ENCODE peak calls at places on chromosomes 3 and 15, in seven cellular contexts. F is SJSA1, T is heart left ventricle, E is endothelial cell of umbilical vein, M is IMR-90, Y is uterus, A is small intestine. R is an unnamed sample.

GRCh38 chr3:169218314-169218983 is 445.1 kb downstream of the MECOM start:
- DNase-seq in F (no peak), T (no peak), E (peak; percentile 98), M (peak; percentile 71), Y (no peak), A (peak; percentile 43), R (peak; percentile 78)

GRCh38 chr15:76839173-76839572 is 66.0 kb downstream of the SCAPER start:
- DNase-seq in F (no peak), T (no peak), E (no peak), M (no peak), Y (no peak), A (no peak), R (no peak)

GRCh38 chr15:92123848-92124631 is 269.6 kb upstream of the ST8SIA2 start:
- DNase-seq in F (no peak), T (no peak), E (no peak), M (no peak), Y (no peak), A (no peak), R (no peak)

GRCh38 chr3:195070321-195070720 is 200.6 kb downstream of the XXYLT1 start:
- DNase-seq in F (no peak), T (no peak), E (no peak), M (no peak), Y (no peak), A (peak; percentile 91), R (no peak)

GRCh38 chr3:140629351-140630137 is 48.3 kb upstream of the TRIM42 start:
- DNase-seq in F (no peak), T (no peak), E (peak; percentile 51), M (peak; percentile 35), Y (no peak), A (no peak), R (no peak)

GRCh38 chr3:123326531-123326930 is 122.4 kb downstream of the ADCY5 start:
- DNase-seq in F (no peak), T (peak; percentile 53), E (no peak), M (no peak), Y (no peak), A (no peak), R (no peak)

GRCh38 chr3:123602325-123602724 is 17.5 kb upstream of the HACD2 start:
- DNase-seq in F (peak; percentile 56), T (no peak), E (peak; percentile 83), M (peak; percentile 94), Y (no peak), A (peak; percentile 59), R (peak; percentile 14)

GRCh38 chr3:97658670-97659285 is 105.8 kb upstream of the ARL6 start:
- DNase-seq in F (no peak), T (no peak), E (peak; percentile 10), M (peak; percentile 2), Y (no peak), A (peak; percentile 22), R (no peak)

GRCh38 chr3:48747703-48748102 is 30.7 kb upstream of the IP6K2 start:
- DNase-seq in F (no peak), T (no peak), E (no peak), M (no peak), Y (no peak), A (no peak), R (peak; percentile 30)

GRCh38 chr15:92661069-92661468 is 5.5 kb upstream of the FAM174B start:
- DNase-seq in F (no peak), T (no peak), E (no peak), M (no peak), Y (no peak), A (no peak), R (no peak)

GRCh38 chr15:99253381-99254090 is 2.3 kb downstream of the LRRC28 start:
- DNase-seq in F (no peak), T (no peak), E (no peak), M (peak; percentile 61), Y (no peak), A (peak; percentile 25), R (peak; percentile 31)

GRCh38 chr3:132545471-132545870 is 51.6 kb upstream of the ACKR4 start:
- DNase-seq in F (no peak), T (no peak), E (no peak), M (no peak), Y (no peak), A (no peak), R (no peak)

GRCh38 chr3:158809642-158810041 is 7.8 kb downstream of the MFSD1 start:
- DNase-seq in F (no peak), T (no peak), E (no peak), M (peak; percentile 37), Y (no peak), A (no peak), R (no peak)

GRCh38 chr15:25058080-25058785 is 103.4 kb downstream of the SNRPN start:
- DNase-seq in F (peak; percentile 32), T (peak; percentile 27), E (no peak), M (no peak), Y (peak; percentile 3), A (no peak), R (no peak)
- H3K9me3 ChIP-seq in F (peaks cover 61% of the 10 kb centered on the region), T (peaks cover 48% of the 10 kb centered on the region), E (peaks cover 66% of the 10 kb centered on the region), M (peaks cover 100% of the 10 kb centered on the region), Y (peaks cover 97% of the 10 kb centered on the region), A (peaks cover 25% of the 10 kb centered on the region), R (no peaks in the 10 kb centered on the region)

DNA sequence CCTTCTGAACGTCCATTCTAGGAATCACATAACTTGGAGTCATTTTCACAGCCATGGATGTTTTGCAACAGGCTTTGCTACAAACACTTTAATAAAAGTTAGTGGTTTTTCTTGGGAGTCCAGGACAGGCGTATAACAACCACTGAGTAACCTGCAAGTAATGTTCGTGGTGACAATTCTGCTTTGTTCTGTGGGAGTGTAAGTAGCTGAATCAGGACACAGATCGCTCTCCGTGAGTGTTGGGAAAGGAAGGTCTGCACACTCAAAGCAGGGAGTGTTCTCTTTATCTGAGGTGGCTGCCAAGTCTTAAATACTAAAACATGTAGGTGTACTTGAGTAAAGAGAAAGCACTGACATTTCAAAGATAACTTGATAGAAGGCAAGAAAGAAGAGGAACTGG is 7.9 kb upstream of the BNC1 start:
- DNase-seq in F (no peak), T (no peak), E (no peak), M (peak; percentile 54), Y (no peak), A (no peak), R (no peak)
- H3K27me3 ChIP-seq in F (no peaks in the 10 kb centered on the region), T (no peaks in the 10 kb centered on the region), E (no peaks in the 10 kb centered on the region), M (peaks cover 7% of the 10 kb centered on the region), Y (no peaks in the 10 kb centered on the region), A (peaks cover 7% of the 10 kb centered on the region), R (no peaks in the 10 kb centered on the region)

DNA sequence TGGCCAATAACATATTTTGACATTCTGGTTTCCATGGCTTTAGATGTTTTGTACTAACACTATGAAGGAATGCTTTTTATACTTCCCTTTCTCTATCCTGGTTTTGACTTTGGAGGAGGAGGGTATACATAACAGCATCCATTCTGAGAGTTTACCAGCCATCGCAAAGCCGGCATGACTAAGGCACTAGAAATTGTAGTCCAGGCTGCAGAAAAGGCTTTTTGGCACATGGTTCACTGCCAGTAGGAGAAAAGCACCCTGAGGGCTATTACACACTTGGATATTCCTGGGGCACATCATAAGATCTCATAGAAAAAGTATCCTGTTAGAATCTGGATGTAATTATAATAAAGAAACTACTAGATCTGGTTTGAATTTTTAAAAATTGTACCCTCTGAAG is 101.8 kb downstream of the STT3B start:
- DNase-seq in F (no peak), T (no peak), E (no peak), M (peak; percentile 70), Y (no peak), A (no peak), R (no peak)
- H3K36me3 ChIP-seq in F (peaks cover 28% of the 10 kb centered on the region), T (peaks cover 70% of the 10 kb centered on the region), E (peaks cover 12% of the 10 kb centered on the region), M (peaks cover 3% of the 10 kb centered on the region), Y (no peaks in the 10 kb centered on the region), A (peaks cover 4% of the 10 kb centered on the region), R (peaks cover 2% of the 10 kb centered on the region)

DNA sequence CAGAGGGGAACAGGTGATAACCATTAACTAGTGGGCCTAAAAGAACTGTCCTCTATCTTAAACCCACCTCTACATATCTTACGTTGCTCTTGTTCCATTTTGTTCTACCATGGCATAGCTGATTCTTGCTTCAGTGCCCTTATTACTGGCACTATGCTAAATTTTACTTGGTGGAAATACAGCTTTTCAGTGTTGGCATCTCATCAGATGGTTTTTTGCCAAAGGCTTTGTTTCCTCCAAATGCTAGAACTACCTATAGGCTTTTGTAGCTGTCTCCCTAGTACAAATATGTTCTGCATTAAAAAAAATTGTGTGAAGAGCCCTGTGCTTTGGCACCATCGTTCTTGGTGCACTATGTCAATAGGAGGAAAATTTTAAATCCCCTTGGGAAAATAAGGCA is 145.0 kb upstream of the ZBTB20 start:
- DNase-seq in F (no peak), T (no peak), E (no peak), M (no peak), Y (no peak), A (no peak), R (no peak)
- H3K9me3 ChIP-seq in F (no peaks in the 10 kb centered on the region), T (no peaks in the 10 kb centered on the region), E (no peaks in the 10 kb centered on the region), M (no peaks in the 10 kb centered on the region), Y (no peaks in the 10 kb centered on the region), A (no peaks in the 10 kb centered on the region), R (no peaks in the 10 kb centered on the region)

GRCh38 chr3:21105784-21106183 is 645.2 kb downstream of the ZNF385D start:
- DNase-seq in F (no peak), T (no peak), E (no peak), M (no peak), Y (no peak), A (no peak), R (no peak)
- H3K27me3 ChIP-seq in F (no peaks in the 10 kb centered on the region), T (no peaks in the 10 kb centered on the region), E (no peaks in the 10 kb centered on the region), M (no peaks in the 10 kb centered on the region), Y (no peaks in the 10 kb centered on the region), A (no peaks in the 10 kb centered on the region), R (peaks cover 3% of the 10 kb centered on the region)

GRCh38 chr3:149085828-149086231 is 503 bp downstream of the HLTF start:
- DNase-seq in F (no peak), T (no peak), E (peak; percentile 74), M (peak; percentile 42), Y (no peak), A (peak; percentile 24), R (no peak)

GRCh38 chr3:149077638-149078037 is 8.7 kb downstream of the HLTF start:
- DNase-seq in F (no peak), T (no peak), E (no peak), M (peak; percentile 43), Y (no peak), A (no peak), R (no peak)

GRCh38 chr3:149080699-149081091 is 5.6 kb downstream of the HLTF start:
- DNase-seq in F (no peak), T (no peak), E (peak; percentile 67), M (peak; percentile 28), Y (no peak), A (no peak), R (no peak)

GRCh38 chr3:149080011-149080698 is 6.2 kb downstream of the HLTF start:
- DNase-seq in F (no peak), T (no peak), E (peak; percentile 57), M (peak; percentile 8), Y (no peak), A (no peak), R (no peak)

GRCh38 chr3:149081772-149082171 is 4.6 kb downstream of the HLTF start:
- DNase-seq in F (no peak), T (no peak), E (no peak), M (no peak), Y (no peak), A (no peak), R (no peak)
- H3K36me3 ChIP-seq in F (peaks cover 34% of the 10 kb centered on the region), T (peaks cover 32% of the 10 kb centered on the region), E (no peaks in the 10 kb centered on the region), M (peaks cover 3% of the 10 kb centered on the region), Y (no peaks in the 10 kb centered on the region), A (no peaks in the 10 kb centered on the region), R (peaks cover 27% of the 10 kb centered on the region)

DNA sequence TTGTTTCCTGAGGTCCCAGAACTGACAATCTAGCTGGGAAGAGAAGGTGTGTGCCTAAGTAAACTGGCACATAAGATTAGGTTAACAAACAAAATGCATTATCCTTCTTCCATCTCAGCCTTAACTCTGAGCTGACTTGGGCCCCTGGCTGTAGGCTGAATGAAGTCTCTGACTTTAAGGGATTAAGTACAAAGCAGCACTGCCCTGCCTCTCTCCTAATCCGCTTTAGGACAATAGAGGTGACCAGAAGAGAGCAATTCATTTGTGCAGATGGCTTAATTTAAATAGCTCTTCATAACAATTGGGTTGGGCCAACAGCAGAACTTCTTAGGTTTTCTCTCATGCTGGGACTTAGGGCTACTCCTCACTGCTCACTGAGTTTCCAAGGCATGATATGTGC is 181.6 kb upstream of the SOX14 start:
- DNase-seq in F (no peak), T (no peak), E (no peak), M (no peak), Y (no peak), A (no peak), R (no peak)
- H3K9me3 ChIP-seq in F (no peaks in the 10 kb centered on the region), T (no peaks in the 10 kb centered on the region), E (no peaks in the 10 kb centered on the region), M (peaks cover 5% of the 10 kb centered on the region), Y (no peaks in the 10 kb centered on the region), A (no peaks in the 10 kb centered on the region), R (no peaks in the 10 kb centered on the region)